ENCODE peak calls at places on chromosomes 2 and 18, in four cellular contexts. M, N, J and P are unnamed samples. For H3K4me1, the result is how much of the 10 kb centered on the place peaks cover.

GRCh38 chr2:5766051-5766450 is 73.9 kb downstream of the SOX11 start:
- DNase-seq in N (no peak), J (no peak), M (peak), P (no peak)

GRCh38 chr2:151851761-151852160 is 23.5 kb upstream of the ARL5A start:
- DNase-seq in M (no peak), J (no peak), N (peak), P (no peak)

GRCh38 chr2:191345788-191346187 is 100.6 kb downstream of the MYO1B start:
- DNase-seq in N (no peak), J (no peak), M (peak), P (no peak)

GRCh38 chr2:41870948-41871522 is 176.8 kb upstream of the PKDCC start:
- DNase-seq in M (no peak), J (no peak), N (no peak), P (no peak)

GRCh38 chr2:575728-576237 is 101.4 kb downstream of the TMEM18 start:
- DNase-seq in N (no peak), J (no peak), M (no peak), P (no peak)

GRCh38 chr2:203077458-203077857 is 62.8 kb downstream of the NBEAL1 start:
- DNase-seq in J (peak), N (no peak), M (peak), P (no peak)

GRCh38 chr2:30234180-30234971 is 3.0 kb downstream of the LBH start:
- DNase-seq in M (peak), J (peak), N (peak), P (no peak)

GRCh38 chr2:71614976-71615768 is 161.8 kb downstream of the DYSF start:
- DNase-seq in M (peak), J (no peak), N (peak), P (no peak)

GRCh38 chr2:28252308-28252707 is 140.3 kb upstream of the FOSL2 start:
- DNase-seq in M (no peak), J (no peak), N (no peak), P (no peak)

GRCh38 chr18:39799010-39799409 is 2156.0 kb upstream of the PIK3C3 start:
- DNase-seq in N (no peak), J (peak), M (no peak), P (no peak)

GRCh38 chr2:34261701-34262100 is 662.6 kb upstream of the FAM98A start:
- DNase-seq in J (no peak), M (no peak), N (no peak), P (no peak)

GRCh38 chr2:217142649-217143266 is 282.9 kb upstream of the TNP1 start:
- DNase-seq in N (peak), M (no peak), J (peak), P (no peak)

GRCh38 chr18:24014062-24014985 is at the start of gene TTC39C:
- DNase-seq in N (no peak), J (peak), M (peak), P (peak)

GRCh38 chr2:218290316-218291261 is 1.7 kb downstream of the TMBIM1 start:
- DNase-seq in N (no peak), J (no peak), M (no peak), P (no peak)

GRCh38 chr2:234290671-234291070 is 206.2 kb downstream of the ARL4C start:
- DNase-seq in M (no peak), N (no peak), J (no peak), P (no peak)

DNA sequence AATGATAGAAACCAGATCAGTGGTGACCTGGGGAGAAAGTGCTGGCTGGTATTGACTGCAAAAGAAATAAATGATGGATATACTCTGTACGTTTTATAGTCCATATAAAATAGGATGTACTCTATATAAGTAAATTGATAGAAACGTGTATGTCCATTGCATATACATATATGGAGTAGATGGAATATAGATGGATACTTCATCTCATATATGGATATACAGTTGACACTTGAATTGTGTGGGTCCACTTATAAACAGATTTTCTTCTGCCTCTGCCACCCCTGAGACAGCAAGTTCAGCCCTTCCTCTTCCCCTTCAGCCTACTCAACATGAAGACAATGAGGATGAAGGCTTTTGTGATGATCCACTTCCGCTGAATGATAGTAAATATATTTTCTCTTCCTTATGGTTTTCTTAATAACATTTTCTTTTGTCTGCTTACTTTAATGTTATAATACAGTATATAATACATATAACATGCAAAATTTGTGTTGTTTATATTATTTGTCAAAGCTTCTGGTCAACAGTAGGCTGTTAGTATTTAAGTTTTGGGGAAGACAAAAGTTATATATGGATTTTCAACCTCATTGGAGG is 76.1 kb upstream of the MYCN start:
- DNase-seq in N (no peak), J (no peak), M (no peak), P (no peak)
- TF ChIP-seq BHLHE40 in N (no peak), J (no peak), M (no peak), P (no peak)

GRCh38 chr18:36692909-36693308 is 135.9 kb downstream of the TPGS2 start:
- DNase-seq in M (peak), N (no peak), J (no peak), P (no peak)
- H3K4me1 ChIP-seq in M (under half), N (under half), J (under half), P (under half)

GRCh38 chr2:23492941-23493340 is 108.0 kb downstream of the KLHL29 start:
- DNase-seq in N (no peak), J (no peak), M (no peak), P (no peak)
- TF ChIP-seq BHLHE40 in N (no peak), J (no peak), M (no peak), P (no peak)

DNA sequence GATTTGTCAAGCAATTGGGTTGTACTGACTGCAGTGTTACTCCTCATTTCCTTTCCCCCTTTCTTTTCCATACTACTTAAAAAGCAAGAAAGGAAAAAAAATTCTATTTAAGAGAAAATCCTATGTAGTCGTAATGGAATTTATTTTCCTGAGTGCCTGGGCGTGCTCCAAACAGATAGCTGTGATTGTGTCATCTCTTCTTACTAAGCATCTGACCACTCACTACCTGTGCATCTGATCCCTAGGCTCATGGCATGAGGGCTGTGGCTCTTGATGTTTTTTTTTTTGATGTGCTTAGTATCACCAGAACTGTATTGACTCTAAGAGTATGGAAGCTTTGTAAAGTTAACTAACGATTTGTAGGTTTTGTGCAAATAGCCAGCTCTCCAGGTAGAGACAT is 19.0 kb downstream of the CRIM1 start:
- DNase-seq in M (no peak), J (peak), N (no peak), P (no peak)
- H3K4me1 ChIP-seq in M (under half), J (half or more), N (half or more), P (under half)

DNA sequence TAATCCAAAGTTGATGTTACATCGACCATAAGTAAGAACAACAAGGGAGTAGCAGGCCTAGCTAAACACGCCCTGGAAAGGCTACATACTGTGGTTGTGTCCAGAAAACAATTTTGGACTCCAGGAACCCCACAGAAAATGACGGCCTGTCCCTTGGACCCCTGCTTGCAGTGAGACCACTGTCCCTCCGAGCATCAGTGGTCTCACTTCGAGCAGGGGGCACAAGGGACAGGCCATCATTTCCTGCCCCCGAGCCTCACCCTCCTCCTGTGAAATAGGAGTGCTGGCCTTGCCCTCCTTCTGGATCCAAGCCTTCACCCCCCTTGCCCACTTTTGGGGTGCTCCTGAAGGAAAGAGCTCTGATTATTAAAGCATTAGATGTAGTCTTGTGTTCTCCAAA is 144.4 kb downstream of the CTIF start:
- DNase-seq in M (no peak), N (no peak), J (no peak), P (no peak)
- TF ChIP-seq BHLHE40 in M (no peak), N (no peak), J (no peak), P (no peak)

DNA sequence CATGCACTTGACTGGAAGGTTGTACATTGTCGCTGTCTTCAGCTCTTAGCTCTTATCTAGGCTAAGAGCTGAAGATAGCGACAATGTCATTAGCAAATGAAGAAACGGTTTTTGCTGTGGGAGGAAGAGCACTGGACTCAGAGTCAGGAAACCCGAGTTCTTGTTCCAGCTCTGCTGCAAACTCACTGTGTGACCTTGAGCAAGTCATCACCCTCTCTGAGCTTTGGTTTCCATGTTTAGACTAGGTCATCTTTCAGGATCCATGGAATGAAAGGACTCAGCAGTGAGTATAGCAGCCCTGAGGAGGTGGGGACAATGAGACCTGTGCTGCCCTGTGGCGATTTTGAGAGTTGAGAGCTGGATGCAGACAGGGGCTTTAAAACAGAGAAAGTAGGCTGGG is 85.3 kb downstream of the ASAP2 start:
- DNase-seq in M (no peak), N (no peak), J (no peak), P (no peak)
- H3K4me1 ChIP-seq in M (under half), N (under half), J (under half), P (under half)

GRCh38 chr2:99694331-99694730 is 204.5 kb upstream of the REV1 start:
- DNase-seq in J (no peak), M (no peak), N (no peak), P (no peak)

GRCh38 chr2:99691931-99692330 is 202.1 kb upstream of the REV1 start:
- DNase-seq in N (no peak), M (no peak), J (no peak), P (peak)

GRCh38 chr2:99688699-99689098 is 198.9 kb upstream of the REV1 start:
- DNase-seq in J (no peak), N (no peak), M (no peak), P (no peak)

GRCh38 chr2:99692785-99693184 is 203.0 kb upstream of the REV1 start:
- DNase-seq in M (no peak), J (no peak), N (no peak), P (no peak)

DNA sequence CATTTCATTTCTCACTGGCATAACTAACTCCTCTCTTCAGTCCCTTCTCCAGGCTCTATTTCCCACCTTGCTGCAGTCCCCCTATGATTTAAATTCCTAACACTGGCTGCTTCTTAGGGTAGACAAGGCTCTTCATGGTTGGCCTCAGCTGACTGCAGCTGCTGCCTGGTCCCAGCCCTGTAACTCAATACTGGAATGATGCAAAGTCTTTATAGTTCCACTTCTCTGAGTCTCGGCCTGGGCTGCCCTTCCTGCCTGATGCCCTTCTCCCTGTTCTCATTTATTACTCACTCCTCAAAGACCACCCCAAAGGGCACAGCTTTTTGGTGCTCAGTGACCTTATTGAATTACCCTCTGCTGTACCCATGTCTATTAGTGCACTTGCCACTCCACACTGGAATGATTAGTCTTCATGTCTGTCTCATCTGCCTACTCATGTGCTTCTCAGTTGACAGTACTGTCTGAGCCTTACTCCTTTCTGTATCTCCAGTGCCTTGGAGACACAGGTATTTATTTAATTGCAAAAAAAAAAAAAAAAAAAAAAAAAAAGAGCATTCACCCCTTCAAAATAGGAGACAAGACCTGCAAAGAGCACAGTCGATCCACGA is 199.4 kb upstream of the REV1 start:
- DNase-seq in J (no peak), M (no peak), N (no peak), P (no peak)
- TF ChIP-seq BHLHE40 in J (no peak), M (no peak), N (no peak), P (no peak)

GRCh38 chr2:11325961-11326691 is 18.3 kb downstream of the ROCK2 start:
- DNase-seq in M (no peak), N (no peak), J (no peak), P (no peak)

GRCh38 chr2:11315074-11315705 is 29.2 kb downstream of the ROCK2 start:
- DNase-seq in J (no peak), M (no peak), N (no peak), P (no peak)

GRCh38 chr2:11321847-11322246 is 22.6 kb downstream of the ROCK2 start:
- DNase-seq in J (no peak), N (no peak), M (no peak), P (no peak)

GRCh38 chr2:11319939-11320338 is 24.5 kb downstream of the ROCK2 start:
- DNase-seq in M (peak), N (no peak), J (no peak), P (no peak)

DNA sequence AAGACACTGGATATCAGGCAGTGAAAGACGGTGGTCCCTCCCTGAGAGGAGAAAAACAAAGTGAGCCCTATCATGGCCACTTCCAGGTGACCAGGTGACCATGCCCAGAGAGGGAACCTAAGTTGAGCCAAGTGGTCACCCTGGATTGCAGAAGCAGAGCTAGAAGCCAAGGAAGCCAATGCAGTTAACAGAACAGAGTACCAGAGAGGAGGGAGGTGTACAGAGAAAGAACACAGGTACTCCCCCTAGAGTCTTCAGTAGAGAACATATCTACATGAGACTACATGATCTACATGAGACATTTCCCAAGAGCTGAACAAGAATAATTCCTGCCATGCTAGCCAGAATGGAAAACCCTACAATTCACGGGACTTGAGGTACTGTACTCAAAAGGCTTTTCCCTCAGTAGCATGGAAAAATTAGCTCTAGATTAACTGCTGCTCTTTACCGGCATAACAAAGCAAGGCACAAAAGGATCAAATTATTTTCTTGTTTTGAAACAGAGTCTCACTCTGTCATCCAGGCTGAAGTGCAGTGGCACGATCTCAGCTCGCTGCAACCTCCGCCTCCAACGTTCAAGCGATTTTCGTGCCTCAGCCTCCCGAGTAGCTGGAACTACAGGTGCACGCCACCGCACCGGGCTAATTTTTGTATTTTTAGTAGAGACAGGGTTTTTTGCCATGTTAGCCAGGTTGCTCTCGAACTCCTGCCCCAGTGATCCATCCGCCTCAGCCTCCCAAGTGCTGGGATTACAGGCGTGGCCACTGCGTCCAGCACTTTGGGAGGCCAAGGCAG is 23.5 kb downstream of the ROCK2 start:
- DNase-seq in N (peak), J (peak), M (no peak), P (peak)
- H3K4me1 ChIP-seq in N (under half), J (under half), M (under half), P (under half)

GRCh38 chr18:71250191-71250590 is 961.3 kb downstream of the SOCS6 start:
- DNase-seq in J (no peak), M (no peak), N (no peak), P (no peak)

GRCh38 chr18:71249791-71250190 is 960.9 kb downstream of the SOCS6 start:
- DNase-seq in J (no peak), M (no peak), N (no peak), P (no peak)

DNA sequence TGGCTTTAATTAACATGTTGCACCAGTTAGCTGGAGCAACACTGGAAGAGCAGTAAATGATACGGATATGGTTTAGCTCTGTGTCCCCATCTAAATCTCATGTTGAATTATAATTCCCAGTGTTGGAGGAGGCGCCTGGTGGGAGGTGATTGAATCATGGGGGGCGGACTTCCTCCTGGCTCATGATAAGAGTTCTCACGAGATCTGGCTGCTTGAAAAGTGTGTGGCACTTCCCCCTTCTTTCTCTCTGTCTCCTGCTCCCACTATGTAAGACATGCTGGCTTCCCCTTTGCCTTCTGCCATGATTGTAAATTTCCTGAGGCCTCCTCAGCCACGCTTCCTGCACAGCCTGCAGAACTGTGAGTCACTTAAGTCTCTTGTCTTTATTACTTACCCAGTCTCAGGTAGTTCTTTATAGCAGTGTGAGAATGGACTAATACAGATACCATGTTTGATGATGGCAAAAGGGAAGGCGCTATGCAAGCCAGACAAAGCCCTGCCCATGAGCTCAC is 963.6 kb downstream of the SOCS6 start:
- DNase-seq in J (no peak), M (no peak), N (no peak), P (no peak)
- TF ChIP-seq BHLHE40 in J (no peak), M (no peak), N (no peak), P (no peak)